ENCODE peak calls at places on chromosome 9, in six cellular contexts. A is Panc1, M is cardiac muscle cell, V is neural crest cell, K is heart left ventricle, I is endothelial cell. H is an unnamed sample.

GRCh38 chr9:34891386-34891785 is 66.7 kb upstream of the PHF24 start:
- DNase-seq in A (no peak), M (no peak), I (no peak), V (no peak), K (no peak), H (no peak)

GRCh38 chr9:122954253-122954691 is 13.5 kb downstream of the RABGAP1 start:
- DNase-seq in V (no peak), K (no peak), M (no peak), A (no peak), I (no peak), H (no peak)

GRCh38 chr9:93902780-93903655 is 52.1 kb downstream of the BARX1 start:
- DNase-seq in K (no peak), I (no peak), V (no peak), A (no peak), M (no peak), H (no peak)

GRCh38 chr9:74762950-74763349 is 124.8 kb downstream of the TRPM6 start:
- DNase-seq in A (no peak), I (no peak), M (no peak), K (no peak), V (no peak), H (no peak)

GRCh38 chr9:35733109-35733541 is 659 bp downstream of the CREB3 start:
- DNase-seq in A (no peak), V (no peak), I (peak), M (peak), K (no peak), H (peak)

GRCh38 chr9:91835632-91836031 is 114.4 kb downstream of the ROR2 start:
- DNase-seq in M (no peak), K (no peak), A (no peak), V (no peak), I (no peak), H (no peak)

GRCh38 chr9:108525214-108525613 is 330.6 kb downstream of the ACTL7B start:
- DNase-seq in V (no peak), K (no peak), I (no peak), A (no peak), M (no peak), H (no peak)

GRCh38 chr9:126038790-126039189 is 287.8 kb upstream of the MVB12B start:
- DNase-seq in A (no peak), K (no peak), V (no peak), M (no peak), I (no peak), H (no peak)

GRCh38 chr9:25205285-25205684 is 473.0 kb downstream of the TUSC1 start:
- DNase-seq in K (no peak), A (no peak), M (no peak), V (no peak), I (no peak), H (no peak)

GRCh38 chr9:5714501-5715401 is 85.8 kb downstream of the RIC1 start:
- DNase-seq in A (no peak), I (peak), M (peak), K (no peak), V (no peak), H (no peak)

DNA sequence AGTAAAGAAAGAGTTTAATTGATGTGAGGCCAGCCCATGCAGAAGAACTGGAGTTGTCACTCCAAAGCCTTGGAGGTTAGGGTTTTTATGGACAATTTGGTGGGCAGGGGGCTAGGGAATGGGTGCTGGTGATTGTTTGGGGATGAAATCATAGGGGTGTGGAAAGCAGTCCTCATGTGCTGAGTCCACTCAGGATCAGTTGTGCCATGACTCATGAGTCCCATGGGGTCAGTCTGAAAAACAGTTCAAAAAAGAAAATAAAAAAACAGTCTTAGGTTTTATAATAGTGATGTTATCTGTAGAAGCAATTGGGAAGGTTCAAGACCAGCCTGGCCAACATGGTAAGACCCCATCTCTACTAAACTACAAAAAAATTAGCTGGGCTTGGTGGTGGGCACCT is 162.3 kb downstream of the KDM4C start:
- DNase-seq in V (no peak), M (no peak), K (no peak), A (no peak), I (no peak), H (no peak)
- TF ChIP-seq CTCF in V (no peak), M (no peak), K (no peak), A (no peak), I (no peak), H (no peak)

DNA sequence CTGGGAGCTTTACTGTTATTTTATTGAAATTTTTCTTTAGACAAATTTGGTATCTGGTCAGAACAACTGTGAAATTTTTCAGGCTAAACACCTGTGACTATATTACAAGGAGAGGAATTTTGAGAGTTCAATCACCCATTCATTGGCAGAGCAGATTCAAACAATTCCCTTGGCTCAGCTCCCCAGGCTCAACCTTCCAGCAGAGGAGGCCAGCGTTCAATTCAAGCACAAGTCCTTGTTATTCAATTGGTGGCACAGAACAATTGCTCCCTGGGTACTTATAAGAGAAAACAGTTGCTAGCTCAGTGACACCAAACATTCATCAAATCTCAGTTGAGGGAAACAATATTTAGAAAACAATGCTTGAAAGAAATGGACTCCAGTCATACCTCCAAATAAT is 83.3 kb downstream of the SUSD1 start:
- DNase-seq in M (peak), A (peak), K (no peak), I (no peak), V (no peak), H (no peak)
- TF ChIP-seq CTCF in M (peak), A (peak), K (peak), I (no peak), V (peak), H (peak)

GRCh38 chr9:86771391-86771790 is 175.9 kb downstream of the GAS1 start:
- DNase-seq in M (no peak), V (no peak), A (no peak), K (no peak), I (no peak), H (no peak)

GRCh38 chr9:86775718-86776117 is 171.6 kb downstream of the GAS1 start:
- DNase-seq in I (no peak), M (no peak), K (no peak), A (no peak), V (no peak), H (no peak)

GRCh38 chr9:86772289-86772982 is 174.9 kb downstream of the GAS1 start:
- DNase-seq in M (no peak), K (no peak), I (no peak), A (no peak), V (no peak), H (no peak)

GRCh38 chr9:86773437-86773836 is 173.9 kb downstream of the GAS1 start:
- DNase-seq in V (no peak), I (no peak), A (no peak), K (no peak), M (no peak), H (no peak)

GRCh38 chr9:86774101-86774500 is 173.2 kb downstream of the GAS1 start:
- DNase-seq in V (no peak), K (no peak), I (no peak), A (no peak), M (no peak), H (no peak)
- TF ChIP-seq CTCF in V (no peak), K (no peak), I (no peak), A (no peak), M (no peak), H (no peak)

DNA sequence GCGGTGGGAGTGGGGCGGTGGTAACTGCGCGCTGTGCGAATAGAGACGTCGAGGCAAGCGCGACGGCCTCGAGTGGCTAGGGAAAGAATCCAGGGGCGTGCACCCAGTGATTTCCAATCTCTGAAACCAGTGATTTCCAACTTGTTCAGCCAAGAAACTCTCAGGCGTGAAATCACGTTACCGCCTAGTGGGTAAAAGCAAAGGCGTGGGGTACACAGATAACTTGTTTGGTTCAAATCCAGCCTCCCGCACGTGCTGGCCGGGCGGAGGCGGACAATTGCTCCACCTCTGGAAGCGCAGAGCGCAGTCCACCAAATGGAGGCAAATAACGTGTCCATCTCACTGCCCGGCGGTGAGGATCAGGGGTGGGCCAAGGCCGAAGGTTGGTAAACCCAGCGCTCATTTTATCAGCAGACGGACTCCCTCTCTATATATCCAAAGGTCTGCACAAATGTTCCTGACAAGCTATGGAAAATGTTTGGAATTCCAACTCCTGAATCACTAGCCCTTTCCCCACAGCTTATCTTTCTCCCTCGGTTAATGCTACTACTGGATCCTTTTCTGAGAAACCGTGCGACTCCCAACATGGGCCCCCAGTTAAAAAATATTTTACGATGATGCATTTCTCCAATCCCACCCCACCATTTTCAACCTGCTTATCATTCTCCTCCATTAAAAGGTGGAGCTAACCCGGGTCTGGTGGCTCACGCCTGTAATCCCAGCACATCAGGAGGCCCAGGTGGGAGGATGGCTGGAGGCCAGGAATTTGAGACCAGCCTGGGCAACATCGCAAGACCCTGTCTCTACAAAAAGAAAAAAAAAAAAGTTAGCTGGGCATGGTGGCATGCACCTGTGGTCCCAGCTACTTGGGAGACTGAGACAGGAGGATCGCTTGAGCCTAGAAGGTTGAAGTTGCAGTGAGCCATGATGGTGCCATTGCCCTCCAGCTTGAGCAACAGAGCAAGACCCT is 950 bp upstream of the FNBP1 start:
- DNase-seq in K (peak), V (no peak), I (peak), A (no peak), M (peak), H (no peak)
- TF ChIP-seq CTCF in K (no peak), V (no peak), I (no peak), A (no peak), M (peak), H (no peak)

GRCh38 chr9:79766091-79766490 is 194.3 kb downstream of the TLE4 start:
- DNase-seq in A (no peak), K (no peak), V (no peak), I (no peak), M (no peak), H (no peak)

GRCh38 chr9:79765466-79765865 is 193.7 kb downstream of the TLE4 start:
- DNase-seq in M (no peak), I (no peak), V (no peak), K (no peak), A (no peak), H (no peak)

GRCh38 chr9:79764377-79764776 is 192.6 kb downstream of the TLE4 start:
- DNase-seq in V (no peak), A (no peak), I (no peak), K (peak), M (no peak), H (peak)

GRCh38 chr9:79769476-79770275 is 197.9 kb downstream of the TLE4 start:
- DNase-seq in K (no peak), A (no peak), V (no peak), I (no peak), M (no peak), H (no peak)

GRCh38 chr9:79768199-79768598 is 196.4 kb downstream of the TLE4 start:
- DNase-seq in K (no peak), A (no peak), I (no peak), V (no peak), M (peak), H (no peak)
- TF ChIP-seq CTCF in K (no peak), A (no peak), I (no peak), V (no peak), M (no peak), H (no peak)

DNA sequence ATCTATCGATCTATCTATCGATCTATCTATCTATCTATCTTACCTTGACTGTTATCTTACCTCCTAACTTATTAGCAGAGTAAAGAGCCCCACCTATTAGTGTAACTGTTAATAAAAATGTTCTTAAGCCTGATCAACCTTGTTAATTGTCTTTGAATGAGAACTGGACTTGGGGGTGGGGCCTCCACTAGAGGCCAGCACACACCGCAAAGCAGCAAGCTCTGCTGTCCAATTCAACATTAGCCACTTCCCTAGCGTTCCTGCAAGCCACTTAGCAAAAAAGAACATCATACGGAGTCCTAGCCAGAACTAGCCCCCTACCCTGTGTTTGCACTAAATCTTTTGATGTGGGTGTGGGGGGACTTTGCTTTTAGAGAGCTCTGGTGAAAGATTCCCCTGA is 515.8 kb downstream of the KDM4C start:
- DNase-seq in A (no peak), I (peak), M (peak), K (peak), V (no peak), H (no peak)
- TF ChIP-seq CTCF in A (no peak), I (no peak), M (peak), K (peak), V (peak), H (no peak)

GRCh38 chr9:114047717-114048116 is 30.4 kb downstream of the AMBP start:
- DNase-seq in M (peak), K (no peak), A (no peak), I (no peak), V (no peak), H (no peak)
- TF ChIP-seq CTCF in M (peak), K (no peak), A (no peak), I (peak), V (peak), H (peak)

DNA sequence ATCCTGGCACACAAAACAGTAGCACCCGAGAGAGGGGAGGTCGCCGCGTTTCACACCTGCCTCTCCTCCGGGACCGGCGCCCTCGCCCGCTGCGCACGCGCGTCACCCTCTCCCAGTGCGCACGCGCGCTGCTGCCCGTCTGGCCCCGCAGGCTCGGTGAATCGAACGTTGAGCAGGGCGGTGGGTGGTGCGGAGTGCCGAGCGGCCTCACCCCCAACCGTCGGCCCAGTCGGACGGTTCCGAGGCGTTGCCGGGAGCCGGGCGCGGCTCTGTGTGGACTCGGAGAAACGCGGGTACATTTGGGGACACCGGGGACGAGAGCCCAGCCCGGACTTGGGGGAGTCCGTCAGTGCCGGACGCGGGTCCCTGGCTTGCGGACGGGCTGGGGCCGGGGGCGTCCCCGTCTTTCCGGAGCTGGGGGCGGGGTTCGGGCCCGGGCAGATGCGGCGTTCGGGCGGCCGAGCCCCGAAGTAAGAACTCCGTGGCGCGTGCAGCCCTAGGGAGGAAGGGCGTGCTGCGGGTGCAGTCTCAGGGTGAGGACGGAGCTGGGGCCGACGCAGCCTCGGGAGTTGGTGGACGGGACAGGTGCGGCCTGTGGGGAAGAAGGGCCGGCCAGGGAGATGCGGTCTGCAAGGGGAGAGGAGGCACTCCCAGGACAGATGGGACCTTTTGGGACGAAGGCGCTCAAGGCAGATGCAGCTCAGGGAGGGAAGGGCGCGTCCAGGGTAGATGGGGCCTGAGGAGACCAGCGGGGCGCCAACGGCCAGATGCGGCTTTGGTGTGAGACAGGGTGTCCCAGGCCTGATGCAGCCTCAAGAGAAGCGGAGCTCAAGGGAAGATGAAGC is at the start of gene POMT1:
- DNase-seq in I (peak), M (peak), A (no peak), K (peak), V (peak), H (no peak)
- TF ChIP-seq CTCF in I (no peak), M (no peak), A (no peak), K (no peak), V (no peak), H (no peak)

GRCh38 chr9:130895481-130896232 is 955 bp downstream of the QRFP start:
- DNase-seq in V (no peak), I (no peak), K (no peak), A (no peak), M (no peak), H (no peak)

GRCh38 chr9:130897105-130897751 is 616 bp upstream of the QRFP start:
- DNase-seq in K (no peak), M (no peak), I (no peak), A (no peak), V (no peak), H (no peak)

GRCh38 chr9:130897848-130898551 is 1.4 kb upstream of the QRFP start:
- DNase-seq in I (no peak), A (no peak), V (no peak), M (no peak), K (no peak), H (no peak)

GRCh38 chr9:130895038-130895437 is 1.6 kb downstream of the QRFP start:
- DNase-seq in A (no peak), I (no peak), K (no peak), V (no peak), M (no peak), H (no peak)

DNA sequence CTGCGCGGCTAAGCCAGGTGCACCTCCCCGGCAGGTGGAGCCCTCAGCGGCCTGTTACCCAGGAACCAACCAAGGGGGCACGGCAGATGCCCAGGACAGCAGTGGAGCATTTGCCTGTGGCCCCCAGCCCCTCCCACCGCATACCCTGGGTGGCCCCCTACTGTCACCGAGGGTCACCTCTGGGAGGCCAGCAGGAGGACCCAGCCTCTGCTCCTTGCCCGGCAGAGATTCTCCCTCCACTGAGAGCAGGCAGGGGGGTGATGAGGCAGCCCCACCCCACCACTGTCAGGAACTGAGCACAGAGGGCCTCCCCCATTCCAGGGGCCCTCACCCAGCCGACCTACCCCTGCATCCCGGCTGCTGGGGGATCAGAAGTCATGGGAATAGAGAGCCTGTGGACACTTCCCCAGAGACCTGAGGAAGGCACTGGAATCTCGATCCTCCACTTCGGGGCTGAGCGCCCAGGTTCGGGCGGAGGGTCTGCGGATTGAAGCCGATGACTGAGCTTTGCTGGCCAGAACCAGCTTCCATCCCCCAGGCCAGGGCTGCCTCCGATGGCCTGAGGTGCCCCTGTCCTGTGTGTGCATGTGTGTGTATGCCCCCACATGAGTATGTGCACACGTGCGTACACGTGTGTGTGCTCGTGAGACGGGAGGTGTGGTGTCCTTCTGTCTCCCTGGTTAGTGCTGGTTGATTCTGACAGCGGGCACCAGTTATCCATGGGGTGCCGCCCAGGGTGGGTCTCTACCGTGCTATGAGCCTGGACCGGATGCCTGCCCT is at the start of gene QRFP:
- DNase-seq in A (no peak), V (no peak), I (no peak), M (no peak), K (no peak), H (no peak)
- TF ChIP-seq CTCF in A (no peak), V (no peak), I (no peak), M (no peak), K (no peak), H (no peak)

DNA sequence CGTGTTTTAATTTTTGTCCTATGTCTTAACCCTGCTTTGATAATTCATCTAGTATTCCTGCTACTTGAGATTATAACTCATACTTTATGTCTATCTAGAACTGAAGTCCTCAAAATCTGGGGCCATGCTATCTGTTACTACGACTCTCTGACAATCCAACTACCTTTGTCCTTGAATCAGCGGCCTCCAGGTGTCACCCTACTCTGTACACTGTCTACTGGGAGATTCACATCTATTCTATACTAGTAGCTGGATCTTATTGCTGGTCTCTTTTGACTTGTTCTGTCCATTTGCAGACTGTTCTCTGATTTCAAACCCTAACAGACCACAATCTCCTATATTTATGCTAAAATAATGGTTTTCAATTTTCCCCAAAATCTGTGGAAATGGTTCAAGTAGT is 225.5 kb upstream of the ELAVL2 start:
- DNase-seq in A (no peak), M (no peak), I (no peak), V (no peak), K (no peak), H (no peak)
- TF ChIP-seq CTCF in A (no peak), M (no peak), I (no peak), V (no peak), K (no peak), H (no peak)